ENCODE peak calls at places on chromosomes 3 and 15, in ten cellular contexts. K is psoas muscle, D is A673, I is fibroblast of pulmonary artery, N is uterus, P is lower lobe of right lung, M is GM12865, B is PC-9, R is tibial nerve, L is heart left ventricle. T is an unnamed sample.

GRCh38 chr15:61220125-61220524 is 9.0 kb downstream of the RORA start:
- DNase-seq in K (no peak), D (no peak), I (no peak), N (no peak), P (no peak), M (no peak), B (no peak), R (no peak), L (no peak), T (no peak)

GRCh38 chr3:120370463-120370862 is 21.3 kb upstream of the LRRC58 start:
- DNase-seq in K (no peak), D (no peak), I (no peak), N (no peak), P (no peak), M (no peak), B (no peak), R (no peak), L (no peak), T (no peak)

GRCh38 chr3:49721861-49722781 is 1.6 kb downstream of the GMPPB start:
- DNase-seq in K (peak; percentile 57), D (no peak), I (no peak), N (peak; percentile 22), P (no peak), M (no peak), B (no peak), R (no peak), L (no peak), T (no peak)

GRCh38 chr15:65051266-65051665 is 6.1 kb downstream of the SLC51B start:
- DNase-seq in K (no peak), D (no peak), I (no peak), N (no peak), P (no peak), M (no peak), B (no peak), R (no peak), L (no peak), T (no peak)

GRCh38 chr15:48754011-48754410 is 56.9 kb downstream of the CEP152 start:
- DNase-seq in K (no peak), D (peak; percentile 41), I (no peak), N (no peak), P (no peak), M (no peak), B (no peak), R (no peak), L (no peak), T (no peak)

GRCh38 chr15:81945014-81945615 is 100.7 kb downstream of the MEX3B start:
- DNase-seq in K (no peak), D (no peak), I (no peak), N (no peak), P (no peak), M (no peak), B (no peak), R (no peak), L (no peak), T (no peak)

GRCh38 chr3:138812806-138813205 is 21.9 kb downstream of the PIK3CB start:
- DNase-seq in K (no peak), D (no peak), I (peak; percentile 55), N (no peak), P (no peak), M (no peak), B (no peak), R (no peak), L (no peak), T (peak; percentile 58)

GRCh38 chr15:69232144-69232543 is 66.6 kb upstream of the PAQR5 start:
- DNase-seq in K (no peak), D (peak; percentile 46), I (peak; percentile 41), N (no peak), P (no peak), M (no peak), B (no peak), R (no peak), L (no peak), T (peak; percentile 61)

GRCh38 chr3:124669470-124669869 is 60.8 kb upstream of the UMPS start:
- DNase-seq in K (no peak), D (no peak), I (peak; percentile 17), N (no peak), P (no peak), M (no peak), B (no peak), R (no peak), L (no peak), T (peak; percentile 53)

GRCh38 chr3:118369892-118370491 is 664.7 kb downstream of the IGSF11 start:
- DNase-seq in K (no peak), D (no peak), I (no peak), N (no peak), P (no peak), M (no peak), B (no peak), R (no peak), L (no peak), T (no peak)

GRCh38 chr3:98504534-98504933 is 7.1 kb downstream of the OR5K2 start:
- DNase-seq in K (no peak), D (no peak), I (no peak), N (no peak), P (no peak), M (no peak), B (no peak), R (no peak), L (no peak), T (no peak)

GRCh38 chr3:51371943-51372557 is 13.0 kb upstream of the MANF start:
- DNase-seq in K (no peak), D (peak; percentile 61), I (peak; percentile 89), N (no peak), P (no peak), M (peak; percentile 72), B (peak; percentile 37), R (peak; percentile 83), L (no peak), T (peak; percentile 58)

DNA sequence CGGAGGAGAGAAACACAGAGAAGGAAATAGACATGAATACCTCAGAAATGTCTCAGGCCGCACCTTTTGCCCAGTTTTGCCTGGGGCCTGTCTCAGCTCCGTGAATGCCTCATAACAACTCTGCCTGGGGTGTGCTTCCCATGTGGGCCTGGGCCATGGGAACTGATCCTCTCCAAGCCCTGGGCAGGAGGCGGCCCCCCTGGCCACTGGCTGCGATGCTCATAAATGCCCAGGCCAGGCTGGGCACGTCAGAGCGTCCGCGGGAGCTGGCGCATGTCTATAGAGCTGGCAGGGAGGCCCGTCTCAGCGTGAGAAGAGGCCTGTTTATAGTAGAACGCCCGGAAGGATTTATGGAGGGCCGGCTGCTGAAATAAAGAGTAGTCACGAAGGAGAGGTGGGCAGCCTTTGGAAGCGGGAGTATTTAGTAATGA is 86.0 kb upstream of the IGF1R start:
- DNase-seq in K (no peak), D (no peak), I (no peak), N (no peak), P (no peak), M (no peak), B (peak; percentile 57), R (no peak), L (no peak), T (no peak)
- H3K4me3 ChIP-seq in K (no peak overlapping the region), D (no peak overlapping the region), I (no peak overlapping the region), N (no peak overlapping the region), P (no peak overlapping the region), M (no peak overlapping the region), B (no peak overlapping the region), R (no peak overlapping the region), L (no peak overlapping the region), T (no peak overlapping the region)

DNA sequence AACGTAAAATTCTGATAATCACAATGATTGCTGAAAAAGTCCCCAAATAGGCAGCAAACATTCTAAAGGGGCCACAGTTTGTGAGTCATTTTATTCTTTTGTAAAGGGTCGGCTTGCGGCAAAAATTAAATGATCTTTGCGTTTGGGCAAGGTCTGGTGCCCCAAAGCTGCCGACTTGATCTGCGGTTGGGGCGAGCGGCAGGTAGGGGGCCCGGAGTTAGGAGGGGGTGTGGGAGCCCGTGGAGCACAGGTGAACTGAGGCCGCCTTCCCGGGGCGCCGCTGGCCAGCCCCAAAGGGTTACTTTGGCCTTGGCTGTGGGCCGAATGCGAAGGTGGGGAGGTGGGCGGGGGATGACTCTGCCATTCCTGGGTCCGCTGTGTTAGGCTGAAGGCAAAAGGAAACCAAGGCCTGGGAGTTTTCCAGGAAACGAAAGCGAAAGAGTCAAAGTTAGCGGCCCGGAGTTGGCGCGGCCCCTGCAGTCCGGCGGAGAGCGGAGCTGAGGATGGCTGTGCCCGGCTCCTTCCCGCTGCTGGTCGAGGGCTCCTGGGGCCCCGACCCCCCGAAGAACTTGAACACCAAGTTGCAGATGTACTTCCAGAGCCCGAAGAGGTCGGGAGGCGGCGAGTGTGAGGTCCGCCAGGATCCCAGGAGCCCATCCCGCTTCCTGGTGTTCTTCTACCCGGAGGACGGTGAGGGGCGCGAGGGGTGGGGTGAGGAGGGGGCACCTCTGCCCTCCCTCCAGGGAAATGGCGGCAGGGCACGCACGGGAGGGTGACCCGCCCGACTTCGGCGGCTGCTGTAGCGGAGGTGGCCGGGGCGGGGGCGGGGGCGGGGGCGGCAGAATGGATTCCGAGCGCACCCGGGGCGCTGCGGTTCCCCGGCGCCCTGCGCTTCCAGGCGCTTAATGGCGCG is at the start of gene PARP14:
- DNase-seq in K (peak; percentile 73), D (peak; percentile 75), I (peak; percentile 73), N (peak; percentile 74), P (peak; percentile 81), M (peak; percentile 84), B (peak; percentile 55), R (peak; percentile 65), L (peak; percentile 74), T (peak; percentile 55)
- TF ChIP-seq CTCF in K (no peak), D (no peak), I (no peak), N (peak; percentile 13), P (no peak), M (no peak), B (no peak), R (peak; percentile 39), L (no peak), T (no peak)

DNA sequence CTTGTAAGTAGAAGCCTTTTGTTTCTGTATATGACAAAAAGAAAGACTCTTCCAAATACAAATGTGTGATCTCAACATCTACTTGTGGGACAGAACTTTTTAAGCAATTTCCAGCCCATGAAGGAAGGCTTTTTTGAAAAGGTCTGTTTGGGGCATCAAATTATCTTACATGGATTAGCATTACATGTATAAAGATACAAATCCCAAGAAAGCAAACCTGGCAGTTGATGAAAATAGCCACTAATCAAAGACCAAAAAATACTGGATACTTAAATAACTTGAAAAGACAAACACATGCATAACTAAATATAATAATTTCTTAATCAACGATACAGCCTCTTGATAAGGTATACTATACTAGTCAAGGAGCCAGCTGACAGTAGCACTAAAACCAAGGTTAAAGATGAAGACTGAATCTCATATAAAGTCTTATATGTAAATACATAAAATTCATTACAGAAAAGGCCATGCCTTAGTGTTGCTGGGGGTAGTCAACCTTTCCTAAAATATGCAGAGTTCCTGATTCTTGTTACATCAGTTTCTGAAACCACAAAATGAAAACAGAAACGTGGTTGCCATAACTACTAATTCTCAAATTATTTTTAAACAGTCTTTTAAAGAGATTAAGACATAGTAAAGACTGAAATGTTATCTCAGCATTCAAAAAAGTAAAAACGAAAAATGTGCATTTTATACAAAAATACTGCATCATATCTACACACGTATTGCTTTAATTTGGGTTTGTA is 2.0 kb downstream of the ANKRD28 start:
- DNase-seq in K (no peak), D (peak; percentile 7), I (peak; percentile 79), N (no peak), P (no peak), M (peak; percentile 74), B (peak; percentile 65), R (no peak), L (no peak), T (peak; percentile 65)
- H3K4me3 ChIP-seq in K (peak overlapping the region; percentile 65), D (peak overlapping the region; percentile 42), I (peak overlapping the region; percentile 76), N (peak overlapping the region; percentile 39), P (peak overlapping the region; percentile 48), M (peak overlapping the region; percentile 67), B (peak overlapping the region; percentile 60), R (peak overlapping the region; percentile 17), L (no peak overlapping the region), T (peak overlapping the region; percentile 76)

DNA sequence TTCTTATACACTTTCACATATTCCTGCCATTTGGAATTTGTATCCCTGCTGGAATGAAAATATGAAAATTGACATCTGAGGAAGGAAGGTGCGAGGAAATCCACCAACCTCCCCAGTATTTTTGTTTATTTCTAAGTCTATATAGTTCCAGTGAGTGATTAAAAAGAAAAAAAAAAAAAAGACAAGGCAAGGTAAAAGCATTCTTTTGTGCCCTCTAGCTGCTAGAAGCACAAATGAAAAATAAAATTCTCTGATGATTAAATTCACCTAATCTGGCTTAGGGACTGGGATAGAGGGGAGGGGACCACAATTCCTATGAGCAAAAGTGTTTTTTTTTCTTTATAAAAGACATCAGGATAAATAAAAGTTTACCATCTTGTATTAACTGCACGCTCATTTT is 370.9 kb downstream of the NR2F2 start:
- DNase-seq in K (no peak), D (peak; percentile 30), I (no peak), N (no peak), P (no peak), M (no peak), B (no peak), R (no peak), L (no peak), T (no peak)
- TF ChIP-seq CTCF in K (no peak), D (peak; percentile 45), I (no peak), N (no peak), P (no peak), M (no peak), B (peak; percentile 37), R (no peak), L (no peak), T (no peak)

T was measured in foreskin fibroblast.